ENCODE peak calls at places on chromosomes 6 and 20, in four cellular contexts. F, U, O and V are unnamed samples.

GRCh38 chr6:37696220-37696840 is 1.4 kb downstream of the MDGA1 start:
- DNase-seq in F (no peak), U (no peak), O (peak), V (no peak)

GRCh38 chr20:1255675-1256074 is 10.4 kb upstream of the SNPH start:
- DNase-seq in F (no peak), U (no peak), O (no peak), V (no peak)

GRCh38 chr6:37783831-37784584 is 35.5 kb upstream of the ZFAND3 start:
- DNase-seq in F (no peak), U (no peak), O (no peak), V (no peak)

GRCh38 chr6:30461055-30461454 is 28.3 kb upstream of the HLA-E start:
- DNase-seq in F (no peak), U (no peak), O (no peak), V (no peak)

GRCh38 chr20:23135449-23136447 is 49.6 kb upstream of the CD93 start:
- DNase-seq in F (peak), U (no peak), O (no peak), V (no peak)

GRCh38 chr6:96899019-96899418 is 1.3 kb upstream of the NDUFAF4 start:
- DNase-seq in F (no peak), U (peak), O (peak), V (peak)

GRCh38 chr20:14521436-14521835 is 184.0 kb upstream of the FLRT3 start:
- DNase-seq in F (no peak), U (no peak), O (no peak), V (no peak)

GRCh38 chr6:26571592-26572296 is 25.0 kb upstream of the ABT1 start:
- DNase-seq in F (peak), U (peak), O (peak), V (no peak)

GRCh38 chr6:128882991-128883571 is at the start of gene LAMA2:
- DNase-seq in F (peak), U (no peak), O (peak), V (peak)

GRCh38 chr6:82040405-82041221 is 206.9 kb downstream of the IBTK start:
- DNase-seq in F (no peak), U (peak), O (peak), V (no peak)

GRCh38 chr20:4855555-4855954 is 133.8 kb downstream of the PRND start:
- DNase-seq in F (no peak), U (no peak), O (peak), V (no peak)

GRCh38 chr6:72828904-72829303 is 207.0 kb downstream of the KCNQ5 start:
- DNase-seq in F (no peak), U (no peak), O (no peak), V (no peak)

GRCh38 chr20:57012691-57013090 is 253.8 kb downstream of the BMP7 start:
- DNase-seq in F (no peak), U (no peak), O (no peak), V (no peak)

GRCh38 chr6:108179741-108180140 is 13.9 kb downstream of the NR2E1 start:
- DNase-seq in F (no peak), U (no peak), O (no peak), V (no peak)

GRCh38 chr20:62898093-62898964 is 28.0 kb downstream of the DIDO1 start:
- DNase-seq in F (no peak), U (no peak), O (no peak), V (no peak)

GRCh38 chr6:158654498-158654897 is 4.6 kb downstream of the SYTL3 start:
- DNase-seq in F (no peak), U (no peak), O (peak), V (peak)

GRCh38 chr6:108463789-108464188 is 96.9 kb upstream of the FOXO3 start:
- DNase-seq in F (no peak), U (no peak), O (no peak), V (no peak)

GRCh38 chr6:153947817-153948447 is 91.1 kb upstream of the OPRM1 start:
- DNase-seq in F (no peak), U (peak), O (peak), V (no peak)

GRCh38 chr20:8756410-8756809 is 312.5 kb upstream of the PLCB4 start:
- DNase-seq in F (no peak), U (peak), O (peak), V (no peak)

GRCh38 chr20:10412591-10413408 is 21.2 kb downstream of the MKKS start:
- DNase-seq in F (no peak), U (no peak), O (no peak), V (no peak)

GRCh38 chr6:41733707-41734665 is 1.4 kb downstream of the TFEB start:
- DNase-seq in F (peak), U (peak), O (peak), V (peak)

GRCh38 chr20:61263938-61264337 is 11.9 kb downstream of the CDH4 start:
- DNase-seq in F (no peak), U (no peak), O (no peak), V (no peak)

GRCh38 chr6:31418251-31418650 is 14.9 kb downstream of the MICA start:
- DNase-seq in F (no peak), U (no peak), O (no peak), V (no peak)

GRCh38 chr20:17557675-17558006 is 12.2 kb upstream of the DSTN start:
- DNase-seq in F (no peak), U (peak), O (no peak), V (no peak)

GRCh38 chr20:39294137-39294725 is 332.1 kb downstream of the DHX35 start:
- DNase-seq in F (no peak), U (no peak), O (no peak), V (no peak)

DNA sequence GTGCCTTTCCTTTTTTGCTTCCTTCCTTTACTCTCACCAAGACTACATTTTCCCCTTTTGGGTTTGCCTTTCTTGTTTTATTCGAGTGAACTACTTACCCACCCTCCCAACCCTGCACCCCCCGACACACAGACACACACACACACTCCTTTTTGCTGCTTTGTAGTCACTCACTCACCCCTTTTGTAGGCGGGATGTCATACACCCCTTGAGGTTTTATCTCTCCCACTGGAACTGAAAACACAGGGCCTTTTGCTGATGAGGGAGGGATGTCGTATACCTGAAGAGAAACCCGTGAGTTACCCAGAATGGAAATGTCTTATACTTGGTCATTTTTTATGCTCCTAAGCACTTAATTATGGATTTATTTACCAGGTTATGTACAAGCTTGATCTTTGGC is 40.3 kb downstream of the NEDD9 start:
- DNase-seq in F (no peak), U (no peak), O (no peak), V (no peak)
- H3K27ac ChIP-seq in F (no peak), U (no peak), O (no peak), V (no peak)

DNA sequence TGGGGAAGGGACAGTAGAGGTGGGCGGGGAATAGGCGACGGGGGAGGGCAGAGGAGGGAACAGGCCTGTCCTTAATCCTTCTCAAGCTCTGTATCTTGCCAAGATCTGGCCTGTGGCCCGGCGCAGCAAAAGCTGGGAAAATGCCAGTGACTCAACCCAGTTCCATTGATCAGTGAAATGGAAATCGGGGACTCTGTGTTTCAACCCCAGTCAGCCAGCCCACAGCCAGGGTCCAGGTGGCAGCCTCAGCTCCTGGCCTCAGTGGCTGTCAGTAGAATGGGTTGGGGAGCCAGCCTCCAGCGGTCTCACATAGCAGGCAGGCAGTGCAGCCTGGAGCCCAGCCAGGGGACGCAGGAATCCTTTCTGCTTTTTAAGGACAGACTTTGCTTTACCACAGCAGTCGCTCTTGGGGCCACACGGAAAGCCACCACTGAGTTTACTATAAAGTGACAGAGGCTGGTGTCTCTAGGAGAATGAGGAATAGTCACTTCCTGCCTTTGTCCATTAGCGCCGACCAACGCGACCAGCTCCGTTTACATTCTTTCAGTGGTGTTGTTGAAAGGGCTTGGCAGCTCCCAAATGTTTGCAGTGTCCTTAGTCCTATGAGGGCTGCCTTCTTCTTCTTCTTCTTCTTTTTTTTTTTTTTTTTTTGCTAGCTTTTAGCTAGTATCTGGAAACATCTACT is 128.1 kb downstream of the RIN2 start:
- DNase-seq in F (peak), U (no peak), O (peak), V (no peak)
- TF ChIP-seq POLR2A in F (peak), U (no peak), O (no peak), V (no peak)

GRCh38 chr6:130934848-130935585 is 107.8 kb downstream of the SMLR1 start:
- DNase-seq in F (no peak), U (no peak), O (no peak), V (no peak)
- H3K27ac ChIP-seq in F (no peak), U (no peak), O (no peak), V (peak)

DNA sequence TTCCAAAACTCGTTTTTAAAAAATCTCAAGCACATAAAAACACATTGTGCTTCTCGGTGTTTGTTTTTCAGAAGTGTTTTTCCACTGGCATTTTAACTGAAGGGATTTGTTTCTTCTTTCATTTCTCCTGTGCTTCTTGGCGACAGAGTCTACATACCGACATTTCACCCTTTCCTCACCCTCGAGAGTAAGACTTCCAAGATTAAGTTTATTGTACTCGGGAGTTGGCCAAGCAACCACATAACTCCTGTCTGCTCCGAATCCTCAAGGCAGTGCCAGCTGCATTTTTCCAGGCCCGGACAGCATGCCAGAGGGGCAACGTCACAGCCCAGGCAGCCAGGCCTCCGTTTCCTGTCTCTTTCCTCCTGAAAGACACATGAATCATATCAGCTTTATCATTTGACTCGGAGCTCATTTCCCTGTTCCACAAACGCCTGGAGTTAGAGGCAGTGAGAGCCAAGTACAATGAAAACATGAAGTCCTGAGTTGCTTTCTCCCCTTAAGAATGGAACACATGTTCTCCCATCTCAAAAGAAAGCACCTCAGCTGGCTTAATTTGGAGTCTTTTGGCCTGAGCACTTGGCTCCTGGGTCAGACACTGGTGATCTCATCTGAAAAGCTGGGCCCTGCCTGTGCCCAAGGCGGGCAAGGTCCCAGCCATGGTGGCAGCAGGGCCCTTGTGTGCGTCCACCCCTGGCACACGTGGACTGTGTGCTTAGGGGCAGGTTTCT is 23.2 kb upstream of the FAM50B start:
- DNase-seq in F (peak), U (peak), O (peak), V (peak)
- TF ChIP-seq POLR2A in F (no peak), U (no peak), O (no peak), V (no peak)

GRCh38 chr6:105135907-105136432 is 43.8 kb downstream of the POPDC3 start:
- DNase-seq in F (no peak), U (no peak), O (no peak), V (no peak)
- H3K27ac ChIP-seq in F (peak), U (no peak), O (no peak), V (peak)

DNA sequence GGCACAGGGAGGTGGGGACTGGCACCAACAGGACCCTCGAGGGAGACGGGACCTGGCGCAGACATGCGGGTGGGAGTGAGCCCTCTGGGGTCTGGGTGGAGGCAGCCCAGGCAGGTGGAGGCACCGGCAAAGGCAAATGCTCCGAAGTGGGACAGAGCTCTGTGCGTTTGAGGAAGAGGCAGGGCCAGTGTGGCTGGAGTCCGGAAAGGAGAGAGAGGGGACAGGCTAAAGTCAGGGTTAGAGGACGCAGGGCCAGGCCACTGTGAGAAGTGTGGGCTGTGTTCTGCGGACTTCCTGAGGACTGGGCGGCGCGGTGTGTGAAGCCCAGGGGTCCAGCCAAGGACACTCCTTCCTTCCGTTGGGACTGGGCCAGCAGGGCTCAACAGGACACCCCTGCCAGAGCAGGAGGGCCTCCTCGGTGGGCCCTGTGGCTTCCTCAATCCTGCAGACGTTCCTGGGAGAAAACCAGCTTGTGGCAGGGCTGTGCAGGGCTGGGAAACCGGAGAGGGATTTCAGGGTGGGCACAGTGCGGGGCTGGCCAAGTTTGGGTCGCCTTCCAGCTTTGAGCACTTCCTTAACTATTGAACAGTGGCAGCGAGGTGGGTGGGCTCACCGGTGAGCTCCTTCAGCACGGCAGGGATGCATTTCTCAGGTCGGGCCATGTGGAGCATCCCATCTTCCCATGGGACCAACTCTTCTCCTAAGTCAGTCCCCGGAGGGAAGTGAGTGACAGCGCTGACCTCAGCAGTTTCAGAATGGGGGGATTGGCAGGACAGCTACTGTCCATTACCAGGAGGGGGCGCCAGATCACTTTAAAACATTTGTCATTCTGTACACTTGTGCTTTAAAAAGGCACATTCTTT is 22.5 kb downstream of the MOCS3 start:
- DNase-seq in F (no peak), U (peak), O (peak), V (peak)
- TF ChIP-seq POLR2A in F (no peak), U (no peak), O (no peak), V (no peak)

DNA sequence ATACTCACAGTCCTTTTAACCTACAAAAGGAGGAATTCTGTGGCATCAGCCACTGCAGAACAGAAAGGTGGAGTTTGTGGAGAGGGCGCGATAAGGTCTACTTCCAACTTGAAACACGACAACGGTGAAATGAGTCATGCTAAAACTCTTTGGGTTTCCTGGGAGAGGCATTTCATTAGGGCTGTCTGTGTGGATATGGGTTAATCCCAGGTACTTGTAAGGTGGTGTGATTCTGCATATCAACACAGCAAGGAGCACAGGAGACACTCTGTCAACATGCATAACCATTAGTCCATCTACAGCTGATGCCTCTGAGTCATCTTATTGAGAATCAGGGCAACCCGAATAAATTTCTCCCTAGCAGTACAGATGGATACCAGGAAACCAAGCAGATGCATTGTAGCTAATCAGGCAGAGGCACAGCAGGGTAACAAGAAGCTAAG is 315.9 kb upstream of the SOX4 start:
- DNase-seq in F (no peak), U (peak), O (no peak), V (no peak)
- H3K27ac ChIP-seq in F (no peak), U (no peak), O (no peak), V (no peak)

GRCh38 chr6:36604090-36605060 is 10.2 kb downstream of the SRSF3 start:
- DNase-seq in F (no peak), U (no peak), O (no peak), V (no peak)
- TF ChIP-seq POLR2A in F (no peak), U (no peak), O (no peak), V (no peak)

DNA sequence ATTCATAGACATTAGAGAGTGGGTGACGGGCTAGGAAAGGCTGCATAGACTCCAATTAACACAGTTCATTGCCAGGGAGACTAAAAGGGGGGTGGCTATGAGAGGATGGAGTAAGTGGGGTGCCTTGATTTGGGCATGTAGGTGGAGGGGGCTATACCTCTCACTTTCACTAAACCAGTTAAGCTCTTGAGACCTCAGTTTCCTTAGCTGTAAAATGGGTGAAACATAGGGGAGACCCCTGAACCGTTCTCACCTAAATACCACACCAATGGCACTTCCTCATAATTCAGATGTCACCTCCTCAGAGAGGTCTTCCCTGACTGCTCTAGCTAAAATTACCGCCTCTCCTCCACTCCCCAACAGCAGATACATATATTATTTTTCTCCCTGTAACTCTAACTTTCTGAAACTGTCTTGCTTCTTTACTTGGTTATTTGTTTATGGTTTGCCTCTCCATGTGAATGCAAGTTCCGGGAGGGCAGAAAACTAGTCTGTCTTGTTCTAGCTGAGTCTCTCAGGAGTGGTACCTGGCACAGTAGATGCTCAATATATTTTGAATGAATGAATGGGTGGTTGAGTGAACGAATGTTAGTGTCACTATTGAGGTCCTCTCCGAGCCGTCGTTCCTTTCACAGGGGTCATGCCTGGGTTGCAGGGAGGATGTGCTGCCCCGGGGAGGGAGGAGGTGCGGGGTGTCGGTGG is 615 bp upstream of the EYA2 start:
- DNase-seq in F (no peak), U (no peak), O (no peak), V (no peak)
- H3K27ac ChIP-seq in F (no peak), U (no peak), O (peak), V (no peak)

GRCh38 chr6:89637960-89638319 is 607 bp downstream of the LYRM2 start:
- DNase-seq in F (no peak), U (no peak), O (no peak), V (no peak)

GRCh38 chr6:89640804-89641203 is 2.3 kb upstream of the LYRM2 start:
- DNase-seq in F (no peak), U (no peak), O (no peak), V (no peak)

GRCh38 chr6:89643411-89643810 is 4.9 kb upstream of the LYRM2 start:
- DNase-seq in F (no peak), U (no peak), O (no peak), V (peak)

GRCh38 chr6:89638320-89639195 is at the start of gene LYRM2:
- DNase-seq in F (peak), U (peak), O (peak), V (peak)
- TF ChIP-seq POLR2A in F (peak), U (no peak), O (peak), V (peak)